ENCODE peak calls at places on chromosomes 13 and 19, in seven cellular contexts. O, I, C, H, Y, F and T are unnamed samples.

GRCh38 chr19:7595466-7596133 is at the start of gene CAMSAP3:
- DNase-seq in Y (no peak), O (no peak), I (peak; percentile 5), H (no peak), F (peak; percentile 75), C (peak; percentile 26), T (peak; percentile 24)

GRCh38 chr19:49056101-49056901 is 1.2 kb downstream of the CGB7 start:
- DNase-seq in Y (no peak), F (no peak), C (peak; percentile 93), I (no peak), H (peak; percentile 26), O (no peak), T (no peak)

GRCh38 chr19:392375-392970 is 16.5 kb downstream of the C2CD4C start:
- DNase-seq in C (no peak), Y (no peak), F (no peak), O (no peak), I (no peak), H (no peak), T (no peak)

GRCh38 chr19:13018037-13018914 is 23.0 kb downstream of the NFIX start:
- DNase-seq in F (no peak), I (no peak), Y (no peak), O (no peak), H (no peak), C (peak; percentile 72), T (peak; percentile 10)

GRCh38 chr13:111925146-111925875 is 141.6 kb upstream of the SOX1 start:
- DNase-seq in H (no peak), C (no peak), I (no peak), F (no peak), O (no peak), Y (no peak), T (no peak)

GRCh38 chr13:83272076-83272475 is 610.2 kb downstream of the SLITRK1 start:
- DNase-seq in H (no peak), C (no peak), O (no peak), Y (no peak), F (no peak), I (no peak), T (no peak)

GRCh38 chr13:79779761-79780160 is 298.8 kb downstream of the NDFIP2 start:
- DNase-seq in I (no peak), C (peak; percentile 69), Y (peak; percentile 28), F (no peak), O (no peak), H (no peak), T (no peak)

GRCh38 chr19:57437931-57438330 is 2.8 kb downstream of the ZNF749 start:
- DNase-seq in H (no peak), F (no peak), O (no peak), Y (no peak), I (no peak), C (no peak), T (no peak)

GRCh38 chr13:48066310-48066989 is 28.5 kb downstream of the MED4 start:
- DNase-seq in O (no peak), I (no peak), Y (no peak), C (no peak), H (no peak), F (no peak), T (no peak)

GRCh38 chr13:45179428-45179827 is 21.4 kb downstream of the KCTD4 start:
- DNase-seq in F (no peak), Y (no peak), C (no peak), I (no peak), H (no peak), O (no peak), T (no peak)

GRCh38 chr19:48325265-48325910 is at the start of gene EMP3:
- DNase-seq in I (peak; percentile 63), C (peak; percentile 94), H (peak; percentile 74), F (peak; percentile 69), O (no peak), Y (peak; percentile 55), T (no peak)

GRCh38 chr13:75495938-75496337 is 14.0 kb upstream of the TBC1D4 start:
- DNase-seq in O (no peak), Y (no peak), F (no peak), C (peak; percentile 49), I (peak; percentile 37), H (no peak), T (no peak)

GRCh38 chr13:51605698-51606097 is 21.4 kb downstream of the WDFY2 start:
- DNase-seq in Y (no peak), H (no peak), F (no peak), C (no peak), I (no peak), O (no peak), T (no peak)

GRCh38 chr19:8569066-8569761 is 8.0 kb downstream of the MYO1F start:
- DNase-seq in H (peak; percentile 35), C (peak; percentile 93), F (no peak), Y (no peak), O (no peak), I (peak; percentile 79), T (no peak)

GRCh38 chr19:13521066-13521465 is 14.8 kb upstream of the CACNA1A start:
- DNase-seq in Y (no peak), C (no peak), H (no peak), O (no peak), F (peak; percentile 32), I (no peak), T (no peak)

GRCh38 chr19:39173502-39173991 is 23.2 kb upstream of the NCCRP1 start:
- DNase-seq in O (no peak), I (no peak), H (no peak), Y (no peak), C (no peak), F (no peak), T (no peak)

GRCh38 chr19:38433268-38433733 is at the start of gene RYR1:
- DNase-seq in F (peak; percentile 28), Y (peak; percentile 36), O (no peak), C (peak; percentile 79), I (no peak), H (peak; percentile 38), T (no peak)

GRCh38 chr19:13823256-13823655 is 28.0 kb downstream of the ZSWIM4 start:
- DNase-seq in I (no peak), F (no peak), Y (no peak), H (no peak), O (no peak), C (peak; percentile 9), T (peak; percentile 21)

GRCh38 chr19:57434386-57435061 is 601 bp upstream of the ZNF749 start:
- DNase-seq in O (no peak), F (no peak), Y (no peak), C (peak; percentile 16), I (no peak), H (no peak), T (no peak)

GRCh38 chr19:49637865-49638350 is 2.0 kb downstream of the RRAS start:
- DNase-seq in Y (peak; percentile 40), O (no peak), F (no peak), I (peak; percentile 34), C (peak; percentile 94), H (no peak), T (no peak)

GRCh38 chr13:21075303-21076264 is 14.2 kb upstream of the LATS2 start:
- DNase-seq in I (no peak), Y (no peak), C (peak; percentile 31), H (no peak), F (no peak), O (no peak), T (no peak)